ENCODE peak calls at places on chromosomes 11 and 22, in seven cellular contexts. C is AG10803; E is activated T-cell treated with anti-CD3 and anti-CD28 coated beads, Interleukin-2, amount 50 U/mL, for 48 hours; Y is SK-N-DZ; K is stimulated activated CD4-positive, alpha-beta T cell treated with anti-CD3 and anti-CD28 coated beads, Interleukin-2, amount 100 ng/mL, for 48 hours; W is pancreas; F is endothelial cell. I is an unnamed sample.

GRCh38 chr11:35047179-35047578 is 91.8 kb upstream of the CD44 start:
- DNase-seq in C (no peak), E (no peak), Y (no peak), K (no peak), W (no peak), F (no peak), I (no peak)

GRCh38 chr11:102280237-102280833 is 36.9 kb upstream of the BIRC3 start:
- DNase-seq in C (no peak), E (no peak), Y (no peak), K (no peak), W (no peak), F (no peak), I (no peak)

GRCh38 chr22:36860017-36860416 is 789 bp upstream of the NCF4 start:
- DNase-seq in C (no peak), E (no peak), Y (no peak), K (no peak), W (no peak), F (no peak), I (no peak)

GRCh38 chr22:17578129-17578754 is 14.9 kb downstream of the SLC25A18 start:
- DNase-seq in C (peak; percentile 76), E (no peak), Y (no peak), K (no peak), W (peak; percentile 71), F (no peak), I (no peak)

GRCh38 chr11:57501951-57502350 is 13.6 kb downstream of the SLC43A1 start:
- DNase-seq in C (no peak), E (no peak), Y (no peak), K (no peak), W (peak; percentile 73), F (no peak), I (no peak)

GRCh38 chr22:33666661-33667619 is 253.3 kb downstream of the LARGE1 start:
- DNase-seq in C (no peak), E (no peak), Y (peak; percentile 20), K (no peak), W (no peak), F (no peak), I (no peak)

GRCh38 chr11:43053638-43054412 is 258.0 kb upstream of the API5 start:
- DNase-seq in C (no peak), E (no peak), Y (no peak), K (no peak), W (no peak), F (no peak), I (no peak)

GRCh38 chr11:74221816-74222215 is 50.7 kb downstream of the PPME1 start:
- DNase-seq in C (no peak), E (no peak), Y (no peak), K (no peak), W (no peak), F (no peak), I (no peak)

GRCh38 chr11:16926868-16927267 is 87.3 kb downstream of the PLEKHA7 start:
- DNase-seq in C (no peak), E (no peak), Y (no peak), K (no peak), W (no peak), F (no peak), I (no peak)

GRCh38 chr22:49670610-49671330 is 156.9 kb downstream of the BRD1 start:
- DNase-seq in C (no peak), E (peak; percentile 39), Y (no peak), K (no peak), W (peak; percentile 61), F (peak; percentile 50), I (no peak)

GRCh38 chr11:74169736-74170458 is 905 bp downstream of the C2CD3 start:
- DNase-seq in C (no peak), E (no peak), Y (peak; percentile 15), K (no peak), W (no peak), F (no peak), I (no peak)

GRCh38 chr11:44627911-44628729 is 62.7 kb downstream of the CD82 start:
- DNase-seq in C (peak; percentile 33), E (peak; percentile 17), Y (no peak), K (no peak), W (no peak), F (no peak), I (no peak)